ENCODE peak calls at places on chromosome 1, in seven cellular contexts. One of them, this sample, is unnamed.

GRCh38 chr1:232751393-232752140 is 53.6 kb upstream of the MAP10 start:
- DNase-seq in thoracic aorta: no peak
- DNase-seq in GM12864: no peak
- DNase-seq in retinal pigment epithelial cell: no peak
- DNase-seq in adrenal gland: no peak
- DNase-seq in psoas muscle: no peak
- DNase-seq in heart right ventricle: no peak
- DNase-seq in this sample: no peak

GRCh38 chr1:184267747-184268146 is 119.1 kb upstream of the C1orf21 start:
- DNase-seq in thoracic aorta: no peak
- DNase-seq in GM12864: no peak
- DNase-seq in retinal pigment epithelial cell: no peak
- DNase-seq in adrenal gland: no peak
- DNase-seq in psoas muscle: no peak
- DNase-seq in heart right ventricle: no peak
- DNase-seq in this sample: no peak

GRCh38 chr1:237671262-237671661 is 219.5 kb downstream of the ZP4 start:
- DNase-seq in thoracic aorta: no peak
- DNase-seq in GM12864: no peak
- DNase-seq in retinal pigment epithelial cell: no peak
- DNase-seq in adrenal gland: no peak
- DNase-seq in psoas muscle: no peak
- DNase-seq in heart right ventricle: no peak
- DNase-seq in this sample: no peak

GRCh38 chr1:43937179-43937865 is 3.7 kb downstream of the ARTN start:
- DNase-seq in thoracic aorta: no peak
- DNase-seq in GM12864: no peak
- DNase-seq in retinal pigment epithelial cell: no peak
- DNase-seq in adrenal gland: no peak
- DNase-seq in psoas muscle: no peak
- DNase-seq in heart right ventricle: no peak
- DNase-seq in this sample: no peak

GRCh38 chr1:192357904-192358303 is 41.1 kb downstream of the RGS21 start:
- DNase-seq in thoracic aorta: no peak
- DNase-seq in GM12864: no peak
- DNase-seq in retinal pigment epithelial cell: no peak
- DNase-seq in adrenal gland: no peak
- DNase-seq in psoas muscle: no peak
- DNase-seq in heart right ventricle: no peak
- DNase-seq in this sample: no peak

GRCh38 chr1:29583727-29584126 is 347.4 kb downstream of the PTPRU start:
- DNase-seq in thoracic aorta: no peak
- DNase-seq in GM12864: no peak
- DNase-seq in retinal pigment epithelial cell: no peak
- DNase-seq in adrenal gland: no peak
- DNase-seq in psoas muscle: no peak
- DNase-seq in heart right ventricle: no peak
- DNase-seq in this sample: no peak

GRCh38 chr1:19505694-19506457 is 20.5 kb upstream of the CAPZB start:
- DNase-seq in thoracic aorta: no peak
- DNase-seq in GM12864: no peak
- DNase-seq in retinal pigment epithelial cell: no peak
- DNase-seq in adrenal gland: peak
- DNase-seq in psoas muscle: no peak
- DNase-seq in heart right ventricle: peak
- DNase-seq in this sample: peak

GRCh38 chr1:116031299-116031698 is 55.0 kb downstream of the SLC22A15 start:
- DNase-seq in thoracic aorta: no peak
- DNase-seq in GM12864: no peak
- DNase-seq in retinal pigment epithelial cell: no peak
- DNase-seq in adrenal gland: no peak
- DNase-seq in psoas muscle: no peak
- DNase-seq in heart right ventricle: no peak
- DNase-seq in this sample: no peak

GRCh38 chr1:61264825-61265242 is 182.5 kb downstream of the NFIA start:
- DNase-seq in thoracic aorta: no peak
- DNase-seq in GM12864: no peak
- DNase-seq in retinal pigment epithelial cell: no peak
- DNase-seq in adrenal gland: no peak
- DNase-seq in psoas muscle: no peak
- DNase-seq in heart right ventricle: no peak
- DNase-seq in this sample: no peak

GRCh38 chr1:77639056-77639455 is 43.4 kb downstream of the ZZZ3 start:
- DNase-seq in thoracic aorta: no peak
- DNase-seq in GM12864: no peak
- DNase-seq in retinal pigment epithelial cell: no peak
- DNase-seq in adrenal gland: no peak
- DNase-seq in psoas muscle: no peak
- DNase-seq in heart right ventricle: no peak
- DNase-seq in this sample: no peak

GRCh38 chr1:65264197-65264929 is 45.0 kb upstream of the DNAJC6 start:
- DNase-seq in thoracic aorta: no peak
- DNase-seq in GM12864: no peak
- DNase-seq in retinal pigment epithelial cell: no peak
- DNase-seq in adrenal gland: peak
- DNase-seq in psoas muscle: no peak
- DNase-seq in heart right ventricle: peak
- DNase-seq in this sample: no peak

GRCh38 chr1:183019860-183020259 is 3.4 kb upstream of the LAMC1 start:
- DNase-seq in thoracic aorta: no peak
- DNase-seq in GM12864: no peak
- DNase-seq in retinal pigment epithelial cell: no peak
- DNase-seq in adrenal gland: no peak
- DNase-seq in psoas muscle: no peak
- DNase-seq in heart right ventricle: no peak
- DNase-seq in this sample: no peak

GRCh38 chr1:55519937-55520683 is 304.9 kb upstream of the USP24 start:
- DNase-seq in thoracic aorta: no peak
- DNase-seq in GM12864: no peak
- DNase-seq in retinal pigment epithelial cell: no peak
- DNase-seq in adrenal gland: no peak
- DNase-seq in psoas muscle: no peak
- DNase-seq in heart right ventricle: no peak
- DNase-seq in this sample: no peak

GRCh38 chr1:244444854-244445253 is 6.9 kb downstream of the ADSS2 start:
- DNase-seq in thoracic aorta: no peak
- DNase-seq in GM12864: no peak
- DNase-seq in retinal pigment epithelial cell: no peak
- DNase-seq in adrenal gland: no peak
- DNase-seq in psoas muscle: no peak
- DNase-seq in heart right ventricle: no peak
- DNase-seq in this sample: no peak

GRCh38 chr1:118992426-118992825 is 4.3 kb upstream of the TBX15 start:
- DNase-seq in thoracic aorta: no peak
- DNase-seq in GM12864: no peak
- DNase-seq in retinal pigment epithelial cell: no peak
- DNase-seq in adrenal gland: no peak
- DNase-seq in psoas muscle: no peak
- DNase-seq in heart right ventricle: no peak
- DNase-seq in this sample: no peak

GRCh38 chr1:118992868-118993711 is 4.9 kb upstream of the TBX15 start:
- DNase-seq in thoracic aorta: no peak
- DNase-seq in GM12864: no peak
- DNase-seq in retinal pigment epithelial cell: no peak
- DNase-seq in adrenal gland: no peak
- DNase-seq in psoas muscle: no peak
- DNase-seq in heart right ventricle: no peak
- DNase-seq in this sample: no peak

GRCh38 chr1:118991448-118991847 is 3.3 kb upstream of the TBX15 start:
- DNase-seq in thoracic aorta: no peak
- DNase-seq in GM12864: no peak
- DNase-seq in retinal pigment epithelial cell: no peak
- DNase-seq in adrenal gland: no peak
- DNase-seq in psoas muscle: no peak
- DNase-seq in heart right ventricle: no peak
- DNase-seq in this sample: no peak

GRCh38 chr1:118995312-118996016 is 7.3 kb upstream of the TBX15 start:
- DNase-seq in thoracic aorta: no peak
- DNase-seq in GM12864: no peak
- DNase-seq in retinal pigment epithelial cell: no peak
- DNase-seq in adrenal gland: no peak
- DNase-seq in psoas muscle: no peak
- DNase-seq in heart right ventricle: no peak
- DNase-seq in this sample: no peak

GRCh38 chr1:118993712-118994049 is 5.5 kb upstream of the TBX15 start:
- DNase-seq in thoracic aorta: no peak
- DNase-seq in GM12864: no peak
- DNase-seq in retinal pigment epithelial cell: no peak
- DNase-seq in adrenal gland: no peak
- DNase-seq in psoas muscle: no peak
- DNase-seq in heart right ventricle: no peak
- DNase-seq in this sample: no peak
- TF ChIP-seq CTCF in thoracic aorta: no peak
- TF ChIP-seq CTCF in GM12864: peak
- TF ChIP-seq CTCF in retinal pigment epithelial cell: no peak
- TF ChIP-seq CTCF in adrenal gland: no peak
- TF ChIP-seq CTCF in psoas muscle: no peak
- TF ChIP-seq CTCF in heart right ventricle: no peak
- TF ChIP-seq CTCF in this sample: no peak

GRCh38 chr1:86084998-86085397 is 71.6 kb downstream of the COL24A1 start:
- DNase-seq in thoracic aorta: no peak
- DNase-seq in GM12864: no peak
- DNase-seq in retinal pigment epithelial cell: no peak
- DNase-seq in adrenal gland: no peak
- DNase-seq in psoas muscle: no peak
- DNase-seq in heart right ventricle: no peak
- DNase-seq in this sample: no peak

GRCh38 chr1:86082183-86082582 is 74.4 kb downstream of the COL24A1 start:
- DNase-seq in thoracic aorta: no peak
- DNase-seq in GM12864: no peak
- DNase-seq in retinal pigment epithelial cell: no peak
- DNase-seq in adrenal gland: no peak
- DNase-seq in psoas muscle: no peak
- DNase-seq in heart right ventricle: no peak
- DNase-seq in this sample: no peak

GRCh38 chr1:86089765-86090164 is 66.8 kb downstream of the COL24A1 start:
- DNase-seq in thoracic aorta: no peak
- DNase-seq in GM12864: no peak
- DNase-seq in retinal pigment epithelial cell: no peak
- DNase-seq in adrenal gland: no peak
- DNase-seq in psoas muscle: no peak
- DNase-seq in heart right ventricle: no peak
- DNase-seq in this sample: no peak

GRCh38 chr1:86085741-86086411 is 70.7 kb downstream of the COL24A1 start:
- DNase-seq in thoracic aorta: no peak
- DNase-seq in GM12864: no peak
- DNase-seq in retinal pigment epithelial cell: no peak
- DNase-seq in adrenal gland: no peak
- DNase-seq in psoas muscle: no peak
- DNase-seq in heart right ventricle: no peak
- DNase-seq in this sample: no peak
- TF ChIP-seq CTCF in thoracic aorta: no peak
- TF ChIP-seq CTCF in GM12864: no peak
- TF ChIP-seq CTCF in retinal pigment epithelial cell: no peak
- TF ChIP-seq CTCF in adrenal gland: no peak
- TF ChIP-seq CTCF in psoas muscle: no peak
- TF ChIP-seq CTCF in heart right ventricle: no peak
- TF ChIP-seq CTCF in this sample: no peak

DNA sequence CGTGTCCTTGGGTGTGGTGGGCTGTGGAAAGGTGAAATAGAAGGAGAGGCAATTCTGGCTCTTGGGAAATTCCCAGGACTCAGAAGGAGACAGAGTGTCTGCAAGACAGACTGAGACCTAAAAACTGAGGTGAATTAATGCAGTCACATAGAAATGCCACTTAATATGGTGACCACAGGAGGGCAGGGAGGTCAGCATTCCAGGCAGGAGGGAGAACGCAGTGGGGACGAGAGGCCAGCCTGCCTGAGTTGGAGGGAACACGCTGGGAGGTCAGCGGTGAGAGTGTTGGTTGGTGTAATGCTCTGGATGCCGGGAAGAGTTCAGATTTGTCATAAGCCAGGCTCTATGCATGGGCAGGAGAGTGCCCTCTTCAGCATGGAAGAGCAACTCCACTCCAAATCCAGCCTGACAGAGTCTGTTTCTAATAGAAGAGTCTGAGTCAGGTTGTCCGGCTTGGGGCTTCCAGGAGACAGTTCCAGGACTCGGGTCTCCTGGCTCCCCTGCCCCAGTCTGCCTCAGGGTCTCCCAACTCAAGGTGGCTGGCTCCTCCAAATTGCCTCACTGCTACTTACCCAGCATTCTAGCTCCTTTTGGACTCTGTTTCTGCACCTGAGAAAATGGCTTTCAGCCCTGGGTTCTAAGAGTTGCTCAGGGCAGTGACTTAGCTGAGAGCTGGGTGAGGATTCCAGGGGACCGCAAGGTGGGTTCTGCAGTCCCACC is 5.7 kb upstream of the IGFN1 start:
- DNase-seq in thoracic aorta: no peak
- DNase-seq in GM12864: no peak
- DNase-seq in retinal pigment epithelial cell: no peak
- DNase-seq in adrenal gland: peak
- DNase-seq in psoas muscle: peak
- DNase-seq in heart right ventricle: no peak
- DNase-seq in this sample: no peak
- TF ChIP-seq CTCF in thoracic aorta: peak
- TF ChIP-seq CTCF in GM12864: peak
- TF ChIP-seq CTCF in retinal pigment epithelial cell: peak
- TF ChIP-seq CTCF in adrenal gland: peak
- TF ChIP-seq CTCF in psoas muscle: peak
- TF ChIP-seq CTCF in heart right ventricle: peak
- TF ChIP-seq CTCF in this sample: peak

GRCh38 chr1:72846476-72846875 is 564.1 kb upstream of the NEGR1 start:
- DNase-seq in thoracic aorta: no peak
- DNase-seq in GM12864: no peak
- DNase-seq in retinal pigment epithelial cell: no peak
- DNase-seq in adrenal gland: no peak
- DNase-seq in psoas muscle: no peak
- DNase-seq in heart right ventricle: no peak
- DNase-seq in this sample: no peak

GRCh38 chr1:72845981-72846380 is 563.6 kb upstream of the NEGR1 start:
- DNase-seq in thoracic aorta: no peak
- DNase-seq in GM12864: no peak
- DNase-seq in retinal pigment epithelial cell: no peak
- DNase-seq in adrenal gland: no peak
- DNase-seq in psoas muscle: no peak
- DNase-seq in heart right ventricle: no peak
- DNase-seq in this sample: no peak

GRCh38 chr1:72848997-72849396 is 566.7 kb upstream of the NEGR1 start:
- DNase-seq in thoracic aorta: no peak
- DNase-seq in GM12864: no peak
- DNase-seq in retinal pigment epithelial cell: no peak
- DNase-seq in adrenal gland: no peak
- DNase-seq in psoas muscle: no peak
- DNase-seq in heart right ventricle: no peak
- DNase-seq in this sample: no peak

GRCh38 chr1:72846891-72847290 is 564.6 kb upstream of the NEGR1 start:
- DNase-seq in thoracic aorta: no peak
- DNase-seq in GM12864: no peak
- DNase-seq in retinal pigment epithelial cell: no peak
- DNase-seq in adrenal gland: no peak
- DNase-seq in psoas muscle: no peak
- DNase-seq in heart right ventricle: no peak
- DNase-seq in this sample: no peak

DNA sequence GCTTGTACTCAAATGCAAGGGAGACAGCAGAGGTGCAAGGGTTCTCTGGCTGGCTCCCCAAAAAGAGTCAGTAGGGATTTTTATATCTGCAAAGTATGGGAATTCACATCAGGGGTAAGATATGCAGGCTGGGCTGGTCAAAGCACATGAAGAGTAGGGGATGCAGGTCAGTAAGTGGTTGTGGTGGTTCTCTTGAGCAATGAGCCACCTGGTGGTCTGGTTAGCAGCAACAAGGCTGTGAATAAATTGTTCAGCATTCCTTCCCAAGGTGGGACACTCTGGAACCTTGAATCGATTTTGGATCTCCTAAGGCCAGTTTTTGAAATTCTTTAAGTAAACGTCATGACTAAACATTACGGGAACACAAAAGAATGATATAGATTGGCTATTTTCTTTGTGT is 563.0 kb upstream of the NEGR1 start:
- DNase-seq in thoracic aorta: no peak
- DNase-seq in GM12864: no peak
- DNase-seq in retinal pigment epithelial cell: no peak
- DNase-seq in adrenal gland: no peak
- DNase-seq in psoas muscle: no peak
- DNase-seq in heart right ventricle: no peak
- DNase-seq in this sample: no peak
- TF ChIP-seq CTCF in thoracic aorta: no peak
- TF ChIP-seq CTCF in GM12864: peak
- TF ChIP-seq CTCF in retinal pigment epithelial cell: peak
- TF ChIP-seq CTCF in adrenal gland: no peak
- TF ChIP-seq CTCF in psoas muscle: no peak
- TF ChIP-seq CTCF in heart right ventricle: no peak
- TF ChIP-seq CTCF in this sample: no peak